ENCODE peak calls at places on chromosomes 16 and 17, in six cellular contexts. C, X, D, F, S and Z are unnamed samples. For H3K27me3 and H3K36me3, the result is how much of the 10 kb centered on the place peaks cover.

GRCh38 chr16:12228607-12229499 is 252.3 kb downstream of the SNX29 start:
- DNase-seq in C (no peak), X (peak), D (peak), F (peak), S (peak), Z (peak)

GRCh38 chr17:50604470-50604869 is 30.2 kb upstream of the ABCC3 start:
- DNase-seq in C (no peak), X (no peak), D (no peak), F (peak), S (peak), Z (peak)

GRCh38 chr17:50429793-50430192 is 3.8 kb downstream of the ACSF2 start:
- DNase-seq in C (no peak), X (no peak), D (peak), F (no peak), S (no peak), Z (no peak)

GRCh38 chr16:24734382-24734781 is 4.9 kb downstream of the TNRC6A start:
- DNase-seq in C (no peak), X (no peak), D (no peak), F (peak), S (peak), Z (peak)

GRCh38 chr16:1357906-1358566 is 6.3 kb downstream of the GNPTG start:
- DNase-seq in C (no peak), X (no peak), D (no peak), F (no peak), S (no peak), Z (no peak)

GRCh38 chr16:56530872-56531271 is 11.0 kb upstream of the BBS2 start:
- DNase-seq in C (no peak), X (no peak), D (no peak), F (no peak), S (no peak), Z (no peak)

GRCh38 chr16:89000207-89000959 is 23.4 kb upstream of the CBFA2T3 start:
- DNase-seq in C (no peak), X (no peak), D (no peak), F (no peak), S (no peak), Z (no peak)

GRCh38 chr16:56277040-56277439 is 85.8 kb downstream of the GNAO1 start:
- DNase-seq in C (peak), X (peak), D (no peak), F (no peak), S (no peak), Z (no peak)

GRCh38 chr17:3213587-3213986 is 6.1 kb downstream of the OR1A1 start:
- DNase-seq in C (no peak), X (no peak), D (no peak), F (no peak), S (no peak), Z (no peak)

GRCh38 chr16:496097-496886 is 31.2 kb upstream of the CAPN15 start:
- DNase-seq in C (no peak), X (no peak), D (no peak), F (no peak), S (no peak), Z (no peak)

GRCh38 chr17:9566067-9566466 is 9.6 kb downstream of the STX8 start:
- DNase-seq in C (no peak), X (no peak), D (no peak), F (no peak), S (no peak), Z (no peak)

GRCh38 chr16:87076950-87077749 is 240.0 kb downstream of the C16orf95 start:
- DNase-seq in C (peak), X (peak), D (peak), F (peak), S (peak), Z (no peak)

GRCh38 chr17:3773511-3773910 is 27.5 kb downstream of the ITGAE start:
- DNase-seq in C (no peak), X (no peak), D (no peak), F (peak), S (peak), Z (no peak)

GRCh38 chr16:17590711-17591654 is 120.2 kb upstream of the XYLT1 start:
- DNase-seq in C (no peak), X (no peak), D (peak), F (no peak), S (no peak), Z (no peak)

GRCh38 chr17:74972107-74972972 is at the start of gene HID1:
- DNase-seq in C (no peak), X (peak), D (peak), F (peak), S (no peak), Z (no peak)

GRCh38 chr16:22054847-22055590 is 37.3 kb upstream of the VWA3A start:
- DNase-seq in C (no peak), X (no peak), D (no peak), F (no peak), S (no peak), Z (no peak)

GRCh38 chr16:3135120-3135715 is 389 bp downstream of the ZNF213 start:
- DNase-seq in C (no peak), X (no peak), D (peak), F (no peak), S (peak), Z (no peak)

GRCh38 chr17:6496116-6496481 is 51.8 kb downstream of the PIMREG start:
- DNase-seq in C (peak), X (peak), D (no peak), F (peak), S (no peak), Z (no peak)

GRCh38 chr17:59561042-59561441 is 4.4 kb upstream of the DHX40 start:
- DNase-seq in C (no peak), X (peak), D (peak), F (peak), S (peak), Z (no peak)

GRCh38 chr16:24851700-24852099 is 5.9 kb downstream of the SLC5A11 start:
- DNase-seq in C (no peak), X (no peak), D (peak), F (peak), S (no peak), Z (no peak)

GRCh38 chr17:81599719-81600486 is 37.0 kb downstream of the NPLOC4 start:
- DNase-seq in C (no peak), X (no peak), D (no peak), F (no peak), S (peak), Z (no peak)

GRCh38 chr17:28644782-28645575 is at the start of gene BLTP2:
- DNase-seq in C (peak), X (peak), D (peak), F (peak), S (peak), Z (peak)

GRCh38 chr16:85673529-85674417 is 15.0 kb downstream of the GINS2 start:
- DNase-seq in C (no peak), X (no peak), D (peak), F (peak), S (peak), Z (no peak)

GRCh38 chr17:38735161-38735997 is 5.2 kb downstream of the CISD3 start:
- DNase-seq in C (peak), X (peak), D (no peak), F (peak), S (peak), Z (no peak)

GRCh38 chr16:87701066-87701425 is 64.7 kb downstream of the KLHDC4 start:
- DNase-seq in C (no peak), X (no peak), D (no peak), F (no peak), S (no peak), Z (no peak)

GRCh38 chr17:27396045-27396444 is 60.2 kb upstream of the KSR1 start:
- DNase-seq in C (no peak), X (no peak), D (no peak), F (no peak), S (no peak), Z (no peak)

GRCh38 chr17:65559483-65559801 is 2.0 kb downstream of the AXIN2 start:
- DNase-seq in C (no peak), X (no peak), D (no peak), F (no peak), S (no peak), Z (no peak)

GRCh38 chr16:87233928-87234327 is 83.3 kb downstream of the C16orf95 start:
- DNase-seq in C (no peak), X (peak), D (no peak), F (peak), S (peak), Z (no peak)

GRCh38 chr16:11133344-11133921 is 122.6 kb downstream of the SOCS1 start:
- DNase-seq in C (peak), X (no peak), D (peak), F (peak), S (peak), Z (peak)

GRCh38 chr17:81402530-81402941 is 7.3 kb downstream of the BAHCC1 start:
- DNase-seq in C (no peak), X (no peak), D (no peak), F (no peak), S (no peak), Z (no peak)

GRCh38 chr17:66865151-66865550 is 30.2 kb downstream of the CACNG5 start:
- DNase-seq in C (no peak), X (no peak), D (no peak), F (no peak), S (peak), Z (no peak)

GRCh38 chr16:593406-593805 is 3.5 kb downstream of the RAB40C start:
- DNase-seq in C (no peak), X (no peak), D (peak), F (no peak), S (no peak), Z (no peak)

GRCh38 chr16:962366-962765 is 8.4 kb downstream of the LMF1 start:
- DNase-seq in C (no peak), X (no peak), D (no peak), F (no peak), S (no peak), Z (no peak)

GRCh38 chr16:84446086-84446485 is 58.4 kb downstream of the MEAK7 start:
- DNase-seq in C (no peak), X (no peak), D (peak), F (peak), S (no peak), Z (no peak)

GRCh38 chr17:78665952-78666920 is 89.0 kb upstream of the DNAH17 start:
- DNase-seq in C (no peak), X (no peak), D (peak), F (peak), S (no peak), Z (no peak)

GRCh38 chr17:1180958-1181768 is 1.4 kb upstream of the ABR start:
- DNase-seq in C (no peak), X (peak), D (no peak), F (no peak), S (no peak), Z (no peak)

GRCh38 chr17:75036643-75037268 is 10.0 kb downstream of the ATP5PD start:
- DNase-seq in C (peak), X (no peak), D (peak), F (peak), S (peak), Z (no peak)

GRCh38 chr17:57051886-57052342 is 33.1 kb upstream of the AKAP1 start:
- DNase-seq in C (no peak), X (no peak), D (no peak), F (no peak), S (no peak), Z (no peak)

GRCh38 chr17:55577011-55577586 is 65.8 kb upstream of the SMIM36 start:
- DNase-seq in C (no peak), X (no peak), D (peak), F (peak), S (peak), Z (peak)
- H3K4me3 ChIP-seq in C (peak), X (no peak), D (no peak), F (no peak), S (no peak), Z (peak)

DNA sequence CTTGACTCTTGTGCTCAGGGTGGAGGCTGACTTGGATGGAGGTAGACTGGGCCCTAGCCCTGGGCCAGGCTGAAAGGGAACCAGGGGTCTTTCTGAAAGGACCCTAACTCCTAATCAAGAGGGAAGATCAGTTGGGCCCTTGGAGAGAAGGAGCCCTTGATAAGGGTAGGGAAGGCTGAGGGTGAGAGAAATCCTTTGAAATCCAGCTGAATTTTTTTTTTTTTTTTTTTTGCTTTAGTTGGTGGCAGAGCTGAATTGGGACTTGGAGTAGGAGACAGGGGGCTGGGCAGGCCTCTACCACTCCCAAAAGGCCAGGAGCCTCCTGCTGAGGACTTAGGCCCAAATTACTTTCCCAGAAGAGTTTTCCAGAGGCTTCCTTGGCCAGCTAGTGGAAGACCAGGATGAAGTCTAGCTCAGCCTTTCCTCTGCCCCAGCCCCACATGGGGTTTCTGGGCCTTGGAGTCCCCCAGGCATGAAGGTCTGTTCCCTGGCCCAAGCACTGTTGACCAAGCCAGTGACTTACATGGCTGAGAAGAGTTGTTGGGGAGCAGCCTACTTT is 641 bp upstream of the HOXB3 start:
- DNase-seq in C (no peak), X (no peak), D (no peak), F (no peak), S (peak), Z (no peak)
- H3K27me3 ChIP-seq in C (half or more), X (half or more), D (under half), F (half or more), S (under half), Z (half or more)

GRCh38 chr16:27339180-27339579 is 25.4 kb downstream of the IL4R start:
- DNase-seq in C (no peak), X (no peak), D (no peak), F (no peak), S (no peak), Z (no peak)
- H3K36me3 ChIP-seq in C (half or more), X (under half), D (under half), F (under half), S (under half), Z (under half)

DNA sequence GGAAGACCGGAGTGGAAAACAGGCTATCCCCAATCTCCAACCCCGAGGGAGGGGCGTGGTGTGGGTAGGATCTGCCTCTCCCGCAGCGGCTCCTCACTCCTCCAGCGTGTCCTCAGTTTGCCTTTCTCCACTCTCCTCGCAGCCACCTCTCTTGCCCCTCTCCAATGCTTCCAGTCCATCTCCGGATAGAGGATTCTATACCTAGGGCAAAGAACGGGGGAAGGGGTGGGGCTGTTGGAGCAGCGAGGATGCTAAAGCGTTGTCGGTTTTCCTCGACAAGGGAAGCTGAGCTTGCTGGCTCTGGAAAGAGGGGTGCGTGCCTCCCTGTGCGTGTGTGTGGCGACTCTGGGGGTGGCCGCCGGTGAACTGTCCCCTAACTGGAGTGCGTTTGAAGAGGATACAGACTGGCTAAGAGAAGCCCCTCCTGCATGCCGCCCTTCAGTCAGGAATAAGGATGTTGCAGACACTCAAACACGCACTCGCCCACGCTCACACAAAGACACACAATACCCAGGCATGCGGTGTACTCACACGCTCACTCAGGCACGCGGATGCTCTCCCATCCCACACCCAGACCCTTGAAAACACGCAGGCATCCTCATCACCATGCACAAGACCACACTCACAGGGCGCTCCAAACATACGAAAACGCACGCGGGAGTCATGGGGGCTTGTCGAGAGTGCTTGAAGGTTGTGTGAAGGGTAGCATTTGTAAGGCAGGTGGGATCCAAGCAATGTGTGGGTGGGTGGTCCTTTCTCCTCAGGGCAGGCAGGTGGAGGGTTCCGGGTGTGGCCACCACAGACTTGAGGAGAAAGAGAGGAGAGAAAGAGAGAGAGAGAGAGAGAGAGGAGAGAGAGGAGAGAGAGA is 633 bp upstream of the GPR139 start:
- DNase-seq in C (no peak), X (no peak), D (no peak), F (no peak), S (no peak), Z (no peak)
- H3K4me3 ChIP-seq in C (no peak), X (no peak), D (no peak), F (peak), S (no peak), Z (no peak)

DNA sequence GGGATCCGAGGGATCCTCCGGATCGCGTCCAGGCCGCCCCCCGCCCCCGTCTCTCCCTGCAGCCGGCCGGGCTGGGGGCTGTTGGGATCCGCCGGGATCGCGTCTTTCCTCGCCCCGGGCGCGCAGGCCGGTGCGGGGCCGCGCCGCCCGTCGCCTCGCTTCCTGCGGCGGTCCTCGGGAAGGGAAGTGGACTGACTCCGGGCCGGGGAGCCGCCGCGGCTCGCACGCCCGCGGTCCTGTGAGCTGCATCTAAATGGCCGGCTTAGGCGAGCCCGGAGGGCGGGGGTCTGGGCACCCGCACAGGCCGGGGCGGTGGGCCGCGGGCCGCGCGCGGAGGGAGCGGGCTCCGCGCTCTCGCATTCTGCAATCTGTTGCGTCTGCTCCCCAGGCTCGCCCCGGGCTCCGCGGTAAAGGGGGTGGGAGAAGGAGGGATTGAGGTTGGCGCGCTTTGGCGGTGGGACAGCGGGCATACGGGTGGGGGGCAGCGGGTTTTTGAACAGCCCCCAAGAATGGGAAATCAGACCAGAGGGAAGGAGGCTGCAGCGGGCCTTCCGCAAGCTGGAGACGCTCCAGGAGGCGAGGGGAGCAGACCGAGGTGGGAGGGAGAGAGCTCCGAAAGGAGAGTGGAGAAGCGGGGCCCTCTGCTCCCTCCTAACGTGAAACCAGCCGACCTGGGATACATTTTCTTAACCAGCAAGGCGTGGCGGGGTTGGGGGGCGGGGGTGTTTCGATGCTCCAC is 2.2 kb downstream of the TMEM132E start:
- DNase-seq in C (no peak), X (no peak), D (no peak), F (no peak), S (no peak), Z (no peak)
- H3K27me3 ChIP-seq in C (half or more), X (half or more), D (under half), F (half or more), S (under half), Z (half or more)

GRCh38 chr17:77497578-77497934 is 356.8 kb downstream of the SEC14L1 start:
- DNase-seq in C (no peak), X (no peak), D (no peak), F (no peak), S (no peak), Z (no peak)
- H3K36me3 ChIP-seq in C (half or more), X (half or more), D (under half), F (under half), S (under half), Z (half or more)

DNA sequence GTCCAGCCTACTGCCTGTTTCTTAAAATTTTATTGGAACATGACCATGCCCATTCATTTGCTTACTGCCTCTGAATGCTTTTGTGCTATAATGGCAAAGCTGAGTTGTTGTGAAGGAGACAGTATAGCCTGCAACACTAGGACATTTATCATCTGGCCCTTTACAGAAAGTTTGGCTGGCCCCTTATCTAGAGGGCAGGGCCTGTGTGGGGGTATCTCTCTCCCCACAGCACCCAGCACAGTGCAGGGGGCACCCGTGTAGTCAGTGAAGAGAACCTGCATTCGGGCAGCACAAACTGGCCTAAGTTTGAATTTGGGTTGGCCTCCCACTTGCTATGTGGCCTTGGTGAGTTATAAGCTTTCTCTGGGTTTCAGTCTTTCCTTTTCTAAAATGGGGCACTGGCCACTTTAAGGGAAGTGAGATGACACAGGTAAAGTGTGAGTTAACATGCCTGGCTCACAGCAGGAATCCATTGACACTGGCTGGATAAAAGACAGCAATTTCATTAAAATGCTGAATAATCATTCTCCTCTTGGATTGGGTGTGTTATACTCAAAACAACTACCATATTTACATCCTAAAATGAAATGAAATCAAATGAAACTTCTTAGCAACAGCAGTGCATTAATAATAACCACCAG is 12.1 kb downstream of the UBE2O start:
- DNase-seq in C (no peak), X (no peak), D (no peak), F (no peak), S (no peak), Z (no peak)
- H3K4me3 ChIP-seq in C (no peak), X (no peak), D (no peak), F (no peak), S (no peak), Z (no peak)